ENCODE peak calls at places on chromosomes 12 and 14, in four cellular contexts. One of them, this sample, is unnamed.

GRCh38 chr14:90570463-90570860 is 173.6 kb downstream of the CALM1 start:
- DNase-seq in NCI-H2029 treated with DMSO at 0.1 percent for 48 hours: no peak
- DNase-seq in epithelial cell of prostate: no peak
- DNase-seq in non-pigmented ciliary epithelial cell: no peak
- DNase-seq in this sample: no peak

GRCh38 chr12:124157416-124157815 is 137.5 kb upstream of the RFLNA start:
- DNase-seq in non-pigmented ciliary epithelial cell: no peak
- DNase-seq in NCI-H2029 treated with DMSO at 0.1 percent for 48 hours: no peak
- DNase-seq in epithelial cell of prostate: no peak
- DNase-seq in this sample: no peak

GRCh38 chr12:83181074-83181473 is 494.4 kb downstream of the TMTC2 start:
- DNase-seq in epithelial cell of prostate: no peak
- DNase-seq in NCI-H2029 treated with DMSO at 0.1 percent for 48 hours: no peak
- DNase-seq in non-pigmented ciliary epithelial cell: no peak
- DNase-seq in this sample: no peak

GRCh38 chr14:90538716-90539495 is 142.1 kb downstream of the CALM1 start:
- DNase-seq in epithelial cell of prostate: no peak
- DNase-seq in NCI-H2029 treated with DMSO at 0.1 percent for 48 hours: no peak
- DNase-seq in non-pigmented ciliary epithelial cell: no peak
- DNase-seq in this sample: no peak

GRCh38 chr12:19186722-19187661 is 57.5 kb downstream of the PLEKHA5 start:
- DNase-seq in NCI-H2029 treated with DMSO at 0.1 percent for 48 hours: no peak
- DNase-seq in epithelial cell of prostate: no peak
- DNase-seq in non-pigmented ciliary epithelial cell: no peak
- DNase-seq in this sample: no peak

GRCh38 chr12:2925322-2925995 is 33.7 kb upstream of the TEAD4 start:
- DNase-seq in NCI-H2029 treated with DMSO at 0.1 percent for 48 hours: no peak
- DNase-seq in non-pigmented ciliary epithelial cell: no peak
- DNase-seq in epithelial cell of prostate: no peak
- DNase-seq in this sample: no peak

GRCh38 chr12:13049816-13050215 is 5.6 kb downstream of the FAM234B start:
- DNase-seq in non-pigmented ciliary epithelial cell: no peak
- DNase-seq in epithelial cell of prostate: no peak
- DNase-seq in NCI-H2029 treated with DMSO at 0.1 percent for 48 hours: no peak
- DNase-seq in this sample: peak; percentile 35

GRCh38 chr12:109822416-109822815 is 10.8 kb downstream of the TRPV4 start:
- DNase-seq in non-pigmented ciliary epithelial cell: no peak
- DNase-seq in epithelial cell of prostate: no peak
- DNase-seq in NCI-H2029 treated with DMSO at 0.1 percent for 48 hours: no peak
- DNase-seq in this sample: no peak

GRCh38 chr14:55188686-55189295 is 2.6 kb downstream of the DLGAP5 start:
- DNase-seq in epithelial cell of prostate: no peak
- DNase-seq in non-pigmented ciliary epithelial cell: no peak
- DNase-seq in NCI-H2029 treated with DMSO at 0.1 percent for 48 hours: no peak
- DNase-seq in this sample: no peak

GRCh38 chr14:92897922-92898599 is 24.9 kb upstream of the CHGA start:
- DNase-seq in non-pigmented ciliary epithelial cell: no peak
- DNase-seq in NCI-H2029 treated with DMSO at 0.1 percent for 48 hours: no peak
- DNase-seq in epithelial cell of prostate: no peak
- DNase-seq in this sample: no peak

GRCh38 chr14:26199096-26199495 is 398.7 kb downstream of the NOVA1 start:
- DNase-seq in NCI-H2029 treated with DMSO at 0.1 percent for 48 hours: no peak
- DNase-seq in epithelial cell of prostate: no peak
- DNase-seq in non-pigmented ciliary epithelial cell: no peak
- DNase-seq in this sample: no peak

GRCh38 chr14:85731198-85731597 is 201.3 kb downstream of the FLRT2 start:
- DNase-seq in epithelial cell of prostate: no peak
- DNase-seq in non-pigmented ciliary epithelial cell: peak; percentile 60
- DNase-seq in NCI-H2029 treated with DMSO at 0.1 percent for 48 hours: no peak
- DNase-seq in this sample: no peak

GRCh38 chr12:10235761-10236631 is 23.3 kb downstream of the GABARAPL1 start:
- DNase-seq in epithelial cell of prostate: no peak
- DNase-seq in non-pigmented ciliary epithelial cell: no peak
- DNase-seq in NCI-H2029 treated with DMSO at 0.1 percent for 48 hours: peak; percentile 44
- DNase-seq in this sample: no peak

GRCh38 chr12:75378354-75378753 is 12.5 kb upstream of the GLIPR1L2 start:
- DNase-seq in epithelial cell of prostate: no peak
- DNase-seq in NCI-H2029 treated with DMSO at 0.1 percent for 48 hours: no peak
- DNase-seq in non-pigmented ciliary epithelial cell: no peak
- DNase-seq in this sample: no peak

GRCh38 chr12:9943244-9943643 is 11.1 kb upstream of the CLEC2A start:
- DNase-seq in epithelial cell of prostate: no peak
- DNase-seq in non-pigmented ciliary epithelial cell: no peak
- DNase-seq in NCI-H2029 treated with DMSO at 0.1 percent for 48 hours: no peak
- DNase-seq in this sample: no peak

GRCh38 chr12:51678086-51678724 is 87.2 kb downstream of the SCN8A start:
- DNase-seq in non-pigmented ciliary epithelial cell: no peak
- DNase-seq in epithelial cell of prostate: no peak
- DNase-seq in NCI-H2029 treated with DMSO at 0.1 percent for 48 hours: no peak
- DNase-seq in this sample: peak; percentile 21

GRCh38 chr14:61388173-61388975 is 67.0 kb downstream of the PRKCH start:
- DNase-seq in epithelial cell of prostate: peak; percentile 93
- DNase-seq in NCI-H2029 treated with DMSO at 0.1 percent for 48 hours: peak; percentile 99
- DNase-seq in non-pigmented ciliary epithelial cell: no peak
- DNase-seq in this sample: no peak

GRCh38 chr12:83537428-83538053 is 850.8 kb downstream of the TMTC2 start:
- DNase-seq in NCI-H2029 treated with DMSO at 0.1 percent for 48 hours: no peak
- DNase-seq in epithelial cell of prostate: no peak
- DNase-seq in non-pigmented ciliary epithelial cell: no peak
- DNase-seq in this sample: no peak

GRCh38 chr12:10251669-10252068 is 39.0 kb downstream of the GABARAPL1 start:
- DNase-seq in non-pigmented ciliary epithelial cell: no peak
- DNase-seq in NCI-H2029 treated with DMSO at 0.1 percent for 48 hours: no peak
- DNase-seq in epithelial cell of prostate: no peak
- DNase-seq in this sample: no peak

GRCh38 chr12:113802000-113802749 is 163.9 kb downstream of the RBM19 start:
- DNase-seq in epithelial cell of prostate: no peak
- DNase-seq in NCI-H2029 treated with DMSO at 0.1 percent for 48 hours: no peak
- DNase-seq in non-pigmented ciliary epithelial cell: no peak
- DNase-seq in this sample: no peak

GRCh38 chr12:108801736-108802665 is 55.4 kb downstream of the SSH1 start:
- DNase-seq in NCI-H2029 treated with DMSO at 0.1 percent for 48 hours: no peak
- DNase-seq in epithelial cell of prostate: no peak
- DNase-seq in non-pigmented ciliary epithelial cell: no peak
- DNase-seq in this sample: no peak

GRCh38 chr12:119178544-119179334 is at the start of gene HSPB8:
- DNase-seq in epithelial cell of prostate: no peak
- DNase-seq in non-pigmented ciliary epithelial cell: no peak
- DNase-seq in NCI-H2029 treated with DMSO at 0.1 percent for 48 hours: peak; percentile 28
- DNase-seq in this sample: peak; percentile 21

GRCh38 chr12:89353188-89353822 is 1.0 kb upstream of the DUSP6 start:
- DNase-seq in epithelial cell of prostate: no peak
- DNase-seq in NCI-H2029 treated with DMSO at 0.1 percent for 48 hours: peak; percentile 58
- DNase-seq in non-pigmented ciliary epithelial cell: no peak
- DNase-seq in this sample: no peak

GRCh38 chr12:124771462-124772361 is 92.0 kb downstream of the SCARB1 start:
- DNase-seq in NCI-H2029 treated with DMSO at 0.1 percent for 48 hours: peak; percentile 53
- DNase-seq in epithelial cell of prostate: no peak
- DNase-seq in non-pigmented ciliary epithelial cell: no peak
- DNase-seq in this sample: peak; percentile 18

GRCh38 chr14:61526405-61527312 is 168.7 kb upstream of the HIF1A start:
- DNase-seq in NCI-H2029 treated with DMSO at 0.1 percent for 48 hours: peak; percentile 98
- DNase-seq in non-pigmented ciliary epithelial cell: no peak
- DNase-seq in epithelial cell of prostate: no peak
- DNase-seq in this sample: peak; percentile 98

GRCh38 chr12:73935817-73936216 is 601.8 kb upstream of the ATXN7L3B start:
- DNase-seq in non-pigmented ciliary epithelial cell: no peak
- DNase-seq in epithelial cell of prostate: no peak
- DNase-seq in NCI-H2029 treated with DMSO at 0.1 percent for 48 hours: peak; percentile 5
- DNase-seq in this sample: no peak

GRCh38 chr12:62625238-62625637 is 158.6 kb downstream of the MON2 start:
- DNase-seq in NCI-H2029 treated with DMSO at 0.1 percent for 48 hours: no peak
- DNase-seq in non-pigmented ciliary epithelial cell: no peak
- DNase-seq in epithelial cell of prostate: no peak
- DNase-seq in this sample: no peak

GRCh38 chr14:22339277-22339676 is 249.7 kb downstream of the DAD1 start:
- DNase-seq in epithelial cell of prostate: no peak
- DNase-seq in NCI-H2029 treated with DMSO at 0.1 percent for 48 hours: no peak
- DNase-seq in non-pigmented ciliary epithelial cell: peak; percentile 77
- DNase-seq in this sample: no peak

GRCh38 chr12:67271976-67272375 is 2.8 kb downstream of the CAND1 start:
- DNase-seq in epithelial cell of prostate: no peak
- DNase-seq in non-pigmented ciliary epithelial cell: no peak
- DNase-seq in NCI-H2029 treated with DMSO at 0.1 percent for 48 hours: no peak
- DNase-seq in this sample: no peak